ENCODE peak calls at places on chromosomes 7 and 10, in four cellular contexts. One of them, this sample, is unnamed.

GRCh38 chr7:130356121-130356759 is 11.6 kb downstream of the CPA5 start:
- DNase-seq in neural progenitor cell: peak
- DNase-seq in CD8-positive, alpha-beta memory T cell: no peak
- DNase-seq in ovary: peak
- DNase-seq in this sample: no peak

GRCh38 chr10:132972149-132972985 is 30.0 kb upstream of the CFAP46 start:
- DNase-seq in neural progenitor cell: peak
- DNase-seq in ovary: no peak
- DNase-seq in CD8-positive, alpha-beta memory T cell: peak
- DNase-seq in this sample: no peak

GRCh38 chr10:74174533-74174932 is 23.5 kb downstream of the ADK start:
- DNase-seq in ovary: no peak
- DNase-seq in neural progenitor cell: peak
- DNase-seq in CD8-positive, alpha-beta memory T cell: no peak
- DNase-seq in this sample: no peak

GRCh38 chr7:127845497-127846214 is 185.6 kb downstream of the LRRC4 start:
- DNase-seq in ovary: no peak
- DNase-seq in neural progenitor cell: no peak
- DNase-seq in CD8-positive, alpha-beta memory T cell: no peak
- DNase-seq in this sample: no peak

GRCh38 chr7:125618516-125618915 is 688.9 kb upstream of the POT1 start:
- DNase-seq in CD8-positive, alpha-beta memory T cell: no peak
- DNase-seq in ovary: no peak
- DNase-seq in neural progenitor cell: no peak
- DNase-seq in this sample: no peak

GRCh38 chr10:59668081-59668480 is 41.6 kb downstream of the SLC16A9 start:
- DNase-seq in CD8-positive, alpha-beta memory T cell: no peak
- DNase-seq in ovary: no peak
- DNase-seq in neural progenitor cell: no peak
- DNase-seq in this sample: no peak

GRCh38 chr7:113412410-113412809 is 294.1 kb upstream of the SMIM30 start:
- DNase-seq in ovary: no peak
- DNase-seq in neural progenitor cell: no peak
- DNase-seq in CD8-positive, alpha-beta memory T cell: no peak
- DNase-seq in this sample: no peak

GRCh38 chr7:42236266-42237161 is 495 bp downstream of the GLI3 start:
- DNase-seq in CD8-positive, alpha-beta memory T cell: no peak
- DNase-seq in neural progenitor cell: peak
- DNase-seq in ovary: peak
- DNase-seq in this sample: peak

GRCh38 chr7:116257156-116257555 is 46.8 kb downstream of the TES start:
- DNase-seq in ovary: no peak
- DNase-seq in CD8-positive, alpha-beta memory T cell: no peak
- DNase-seq in neural progenitor cell: no peak
- DNase-seq in this sample: no peak

GRCh38 chr10:111077715-111078504 is 1.1 kb downstream of the ADRA2A start:
- DNase-seq in ovary: peak
- DNase-seq in neural progenitor cell: peak
- DNase-seq in CD8-positive, alpha-beta memory T cell: no peak
- DNase-seq in this sample: no peak

GRCh38 chr10:86645111-86645445 is 9.3 kb upstream of the OPN4 start:
- DNase-seq in neural progenitor cell: no peak
- DNase-seq in CD8-positive, alpha-beta memory T cell: no peak
- DNase-seq in ovary: no peak
- DNase-seq in this sample: no peak

GRCh38 chr10:110834622-110835219 is 37.0 kb upstream of the PDCD4 start:
- DNase-seq in CD8-positive, alpha-beta memory T cell: peak
- DNase-seq in neural progenitor cell: peak
- DNase-seq in ovary: peak
- DNase-seq in this sample: no peak

GRCh38 chr7:80611779-80612178 is 26.7 kb upstream of the CD36 start:
- DNase-seq in neural progenitor cell: no peak
- DNase-seq in CD8-positive, alpha-beta memory T cell: no peak
- DNase-seq in ovary: peak
- DNase-seq in this sample: no peak

GRCh38 chr7:56125831-56126230 is 9.6 kb upstream of the NUPR2 start:
- DNase-seq in neural progenitor cell: no peak
- DNase-seq in ovary: no peak
- DNase-seq in CD8-positive, alpha-beta memory T cell: no peak
- DNase-seq in this sample: no peak

DNA sequence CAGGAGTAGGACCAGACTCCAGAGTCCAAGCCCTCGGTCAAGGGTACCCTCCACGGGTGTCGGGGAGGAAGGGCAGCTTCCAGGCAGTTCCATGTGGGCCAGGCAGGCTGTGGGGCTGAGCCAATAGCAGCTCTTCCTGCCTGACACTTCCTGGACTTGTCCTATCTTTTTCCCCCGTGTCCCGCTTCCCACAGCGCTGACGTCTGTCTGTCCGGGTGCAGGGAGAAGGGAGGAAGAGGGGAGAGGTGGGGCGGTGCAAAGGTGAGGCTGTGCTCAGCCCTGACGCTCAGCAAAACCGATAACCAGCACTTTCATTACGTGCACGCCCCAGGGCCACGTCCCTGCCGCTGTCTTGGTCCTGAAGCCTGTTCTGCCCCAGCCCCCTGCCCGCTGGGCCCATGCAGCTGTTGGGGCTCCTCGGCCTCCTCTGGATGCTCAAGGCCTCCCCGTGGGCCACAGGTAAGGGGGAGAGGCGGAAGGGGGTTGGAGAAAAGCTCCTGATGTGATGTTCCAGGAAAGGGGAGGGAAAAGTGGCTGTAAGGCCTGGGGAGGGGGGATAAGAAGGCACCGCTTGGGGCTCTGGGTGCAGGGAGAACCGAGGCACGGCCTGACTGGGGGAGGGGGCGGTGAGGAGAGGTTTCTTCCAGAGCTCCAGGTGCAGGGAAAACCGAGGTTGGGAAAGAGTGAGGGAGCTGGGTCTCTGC is at the start of gene MUC3A:
- DNase-seq in ovary: no peak
- DNase-seq in neural progenitor cell: no peak
- DNase-seq in CD8-positive, alpha-beta memory T cell: no peak
- DNase-seq in this sample: no peak
- H3K4me3 ChIP-seq in ovary: no peak
- H3K4me3 ChIP-seq in neural progenitor cell: no peak
- H3K4me3 ChIP-seq in CD8-positive, alpha-beta memory T cell: no peak
- H3K4me3 ChIP-seq in this sample: no peak

GRCh38 chr7:6516387-6516983 is 34.8 kb downstream of the GRID2IP start:
- DNase-seq in neural progenitor cell: peak
- DNase-seq in CD8-positive, alpha-beta memory T cell: peak
- DNase-seq in ovary: peak
- DNase-seq in this sample: peak
- H3K4me3 ChIP-seq in neural progenitor cell: no peak
- H3K4me3 ChIP-seq in CD8-positive, alpha-beta memory T cell: peak
- H3K4me3 ChIP-seq in ovary: peak
- H3K4me3 ChIP-seq in this sample: peak

DNA sequence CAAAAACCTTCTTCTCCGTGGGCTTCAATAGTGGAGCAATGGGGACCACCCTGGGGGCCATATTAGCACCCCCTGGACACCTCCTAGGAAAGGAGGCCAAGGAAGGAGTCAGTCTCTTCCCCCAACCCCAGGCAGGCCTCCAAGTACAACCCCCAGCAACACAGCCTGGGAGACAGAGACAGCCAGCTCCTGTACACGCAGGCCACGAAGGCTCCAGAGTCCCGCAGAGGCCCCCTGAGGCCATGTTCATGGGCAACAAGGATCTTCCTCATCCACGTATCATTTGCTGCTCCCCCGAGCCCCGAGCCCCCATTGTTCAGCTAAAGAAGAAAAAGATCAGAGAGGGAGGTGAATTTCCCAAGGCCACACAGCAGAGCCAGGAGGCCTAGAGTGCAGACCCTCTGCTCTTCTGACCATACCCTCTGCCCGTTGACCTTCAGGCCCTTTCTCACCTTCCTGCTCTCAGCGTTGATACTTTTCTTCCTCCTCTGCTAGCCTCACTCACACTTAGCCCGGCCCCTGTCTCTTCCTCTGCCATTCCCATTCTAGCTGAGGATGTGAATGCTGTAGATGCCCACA is 35.9 kb upstream of the MYL10 start:
- DNase-seq in CD8-positive, alpha-beta memory T cell: no peak
- DNase-seq in neural progenitor cell: no peak
- DNase-seq in ovary: no peak
- DNase-seq in this sample: no peak
- H3K4me3 ChIP-seq in CD8-positive, alpha-beta memory T cell: no peak
- H3K4me3 ChIP-seq in neural progenitor cell: no peak
- H3K4me3 ChIP-seq in ovary: no peak
- H3K4me3 ChIP-seq in this sample: no peak

GRCh38 chr10:70094287-70094686 is 38.3 kb downstream of the AIFM2 start:
- DNase-seq in neural progenitor cell: no peak
- DNase-seq in CD8-positive, alpha-beta memory T cell: no peak
- DNase-seq in ovary: no peak
- DNase-seq in this sample: no peak
- H3K4me3 ChIP-seq in neural progenitor cell: no peak
- H3K4me3 ChIP-seq in CD8-positive, alpha-beta memory T cell: peak
- H3K4me3 ChIP-seq in ovary: no peak
- H3K4me3 ChIP-seq in this sample: no peak

DNA sequence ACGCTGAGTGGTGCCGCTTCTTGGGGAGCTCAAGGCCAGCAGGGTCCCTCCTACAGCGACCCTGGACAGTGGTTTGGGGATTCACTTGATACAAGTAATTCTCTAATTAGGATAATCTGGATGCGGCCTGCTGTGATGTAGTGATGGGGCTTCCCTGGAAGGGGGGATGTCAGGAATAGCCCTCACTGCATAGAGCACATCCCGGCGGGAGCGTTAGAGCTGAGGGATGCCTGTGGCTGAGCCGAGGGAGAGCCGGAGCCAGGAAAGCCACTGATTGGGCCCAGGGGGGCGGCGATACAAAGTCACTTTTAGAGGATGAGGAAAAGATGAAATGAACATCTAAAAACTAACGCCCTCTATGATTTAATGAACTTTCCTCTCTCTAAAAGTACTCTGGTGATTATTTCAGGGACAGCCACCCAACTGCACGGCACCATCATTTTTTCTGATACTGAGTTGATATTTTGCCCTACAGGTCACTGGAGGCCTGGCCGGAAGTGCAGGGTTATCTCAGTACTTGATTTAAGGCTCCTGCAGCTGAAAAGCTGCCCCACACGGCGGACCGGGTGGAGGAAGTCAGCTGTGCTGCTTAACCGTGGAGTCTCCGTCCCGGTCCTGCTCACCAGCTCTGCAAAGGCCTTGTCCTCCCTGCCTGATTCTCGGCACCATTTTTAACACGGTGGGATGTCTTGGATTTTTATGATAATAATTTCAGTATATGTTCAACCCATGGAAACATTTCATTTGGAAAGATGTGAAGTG is 518.8 kb downstream of the DNAJB6 start:
- DNase-seq in CD8-positive, alpha-beta memory T cell: no peak
- DNase-seq in neural progenitor cell: peak
- DNase-seq in ovary: no peak
- DNase-seq in this sample: no peak
- H3K4me3 ChIP-seq in CD8-positive, alpha-beta memory T cell: no peak
- H3K4me3 ChIP-seq in neural progenitor cell: no peak
- H3K4me3 ChIP-seq in ovary: no peak
- H3K4me3 ChIP-seq in this sample: no peak

DNA sequence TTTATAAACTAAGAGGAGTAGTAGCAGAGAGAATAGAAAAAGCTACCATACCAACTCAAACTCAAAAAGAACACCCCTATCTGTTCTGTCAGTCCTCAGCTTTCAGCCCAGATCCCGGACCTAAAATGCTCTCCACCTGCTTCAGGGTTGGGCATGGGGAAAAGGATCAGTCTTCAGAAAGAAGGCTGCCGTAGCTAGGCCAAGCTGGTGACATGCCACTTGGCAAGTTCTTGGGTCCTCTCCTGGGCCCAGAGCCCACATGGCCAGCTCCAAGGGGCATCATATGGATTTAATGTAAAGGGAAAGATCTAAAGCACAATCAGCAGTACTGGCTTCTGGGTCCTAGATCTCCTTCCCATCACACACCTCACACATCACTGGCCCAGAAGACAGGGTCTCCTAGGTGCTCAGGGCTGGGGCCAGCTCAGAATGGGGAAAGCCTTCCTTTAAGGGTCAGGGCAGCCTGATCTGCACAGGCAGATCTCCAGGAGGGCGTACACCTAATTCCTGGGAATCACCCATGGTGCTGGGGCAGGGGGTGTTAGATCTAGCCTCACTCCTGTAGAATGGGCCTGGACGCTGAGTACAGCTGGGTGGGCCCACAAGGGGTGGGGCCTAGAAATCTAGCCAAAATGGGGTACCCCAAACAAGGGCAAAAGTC is 2.5 kb downstream of the VAX1 start:
- DNase-seq in neural progenitor cell: no peak
- DNase-seq in CD8-positive, alpha-beta memory T cell: no peak
- DNase-seq in ovary: no peak
- DNase-seq in this sample: no peak
- H3K4me3 ChIP-seq in neural progenitor cell: no peak
- H3K4me3 ChIP-seq in CD8-positive, alpha-beta memory T cell: no peak
- H3K4me3 ChIP-seq in ovary: no peak
- H3K4me3 ChIP-seq in this sample: no peak

DNA sequence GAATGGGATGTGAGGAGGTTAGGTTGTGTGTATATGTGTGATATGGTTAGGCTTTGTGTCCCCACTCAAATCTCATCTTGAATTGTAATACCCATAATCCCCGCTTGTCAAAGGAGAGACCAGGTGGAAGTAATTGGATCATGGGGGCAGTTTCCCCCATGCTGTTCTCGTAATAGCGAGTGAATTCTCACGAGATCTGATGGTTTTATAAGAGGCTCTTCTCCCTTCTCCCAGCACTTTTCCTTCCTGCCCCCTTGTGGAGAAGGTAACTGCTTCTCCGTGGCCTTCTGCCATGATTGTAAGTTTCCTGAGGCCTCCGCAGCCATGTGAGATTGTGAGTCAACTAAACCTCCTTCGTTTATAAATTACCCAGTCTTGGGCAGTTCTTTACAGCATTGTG is 47.3 kb downstream of the NPVF start:
- DNase-seq in ovary: no peak
- DNase-seq in neural progenitor cell: peak
- DNase-seq in CD8-positive, alpha-beta memory T cell: no peak
- DNase-seq in this sample: no peak
- H3K4me3 ChIP-seq in ovary: peak
- H3K4me3 ChIP-seq in neural progenitor cell: no peak
- H3K4me3 ChIP-seq in CD8-positive, alpha-beta memory T cell: peak
- H3K4me3 ChIP-seq in this sample: peak

GRCh38 chr7:23067271-23067670 is 38.3 kb upstream of the KLHL7 start:
- DNase-seq in CD8-positive, alpha-beta memory T cell: no peak
- DNase-seq in neural progenitor cell: no peak
- DNase-seq in ovary: no peak
- DNase-seq in this sample: no peak
- H3K4me3 ChIP-seq in CD8-positive, alpha-beta memory T cell: no peak
- H3K4me3 ChIP-seq in neural progenitor cell: no peak
- H3K4me3 ChIP-seq in ovary: no peak
- H3K4me3 ChIP-seq in this sample: no peak

GRCh38 chr10:77501846-77502251 is 135.8 kb downstream of the KCNMA1 start:
- DNase-seq in CD8-positive, alpha-beta memory T cell: no peak
- DNase-seq in neural progenitor cell: no peak
- DNase-seq in ovary: no peak
- DNase-seq in this sample: no peak
- H3K4me3 ChIP-seq in CD8-positive, alpha-beta memory T cell: no peak
- H3K4me3 ChIP-seq in neural progenitor cell: no peak
- H3K4me3 ChIP-seq in ovary: no peak
- H3K4me3 ChIP-seq in this sample: no peak

DNA sequence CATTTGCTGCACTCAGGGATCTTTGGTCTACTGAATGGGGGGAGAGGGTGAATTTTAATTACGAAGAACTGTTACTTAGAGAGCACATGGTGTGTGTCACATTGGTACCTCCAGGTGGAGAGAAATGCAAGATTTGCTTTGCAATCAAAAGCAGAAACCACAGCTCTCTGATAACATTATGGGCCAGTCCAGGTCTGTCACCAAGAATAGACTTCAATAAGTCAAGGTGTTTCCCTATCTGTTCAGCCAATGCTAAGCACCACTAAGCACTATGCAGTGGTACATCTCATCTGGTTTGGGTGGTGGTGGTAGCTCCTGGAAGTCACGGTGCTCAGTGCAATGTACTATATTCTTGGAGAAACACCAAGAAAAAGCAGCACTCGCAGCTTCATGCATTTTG is 119.6 kb upstream of the AFAP1L2 start:
- DNase-seq in CD8-positive, alpha-beta memory T cell: no peak
- DNase-seq in neural progenitor cell: no peak
- DNase-seq in ovary: no peak
- DNase-seq in this sample: no peak
- H3K4me3 ChIP-seq in CD8-positive, alpha-beta memory T cell: peak
- H3K4me3 ChIP-seq in neural progenitor cell: no peak
- H3K4me3 ChIP-seq in ovary: no peak
- H3K4me3 ChIP-seq in this sample: no peak